ENCODE peak calls at places on chromosome 14, in eight cellular contexts. I, P, M, X, C, R, G and A are unnamed samples.

GRCh38 chr14:49134940-49135339 is 451.2 kb downstream of the RPS29 start:
- DNase-seq in I (no peak), P (no peak), M (peak), X (no peak), C (no peak), R (no peak), G (no peak), A (no peak)

GRCh38 chr14:87097021-87097420 is 896.0 kb downstream of the GALC start:
- DNase-seq in I (no peak), P (no peak), M (no peak), X (no peak), C (no peak), R (no peak), G (no peak), A (no peak)

GRCh38 chr14:96251656-96252155 is 4.3 kb upstream of the BDKRB1 start:
- DNase-seq in I (no peak), P (no peak), M (no peak), X (no peak), C (no peak), R (no peak), G (no peak), A (no peak)

GRCh38 chr14:61154606-61155005 is 126.5 kb downstream of the TMEM30B start:
- DNase-seq in I (no peak), P (no peak), M (no peak), X (no peak), C (no peak), R (no peak), G (no peak), A (no peak)

GRCh38 chr14:52021971-52022600 is 32.7 kb downstream of the RTRAF start:
- DNase-seq in I (no peak), P (peak), M (no peak), X (no peak), C (no peak), R (no peak), G (no peak), A (no peak)

GRCh38 chr14:24481622-24482324 is 26.3 kb downstream of the CMA1 start:
- DNase-seq in I (peak), P (peak), M (peak), X (peak), C (peak), R (peak), G (no peak), A (peak)

GRCh38 chr14:98890556-98891340 is 381.2 kb downstream of the BCL11B start:
- DNase-seq in I (no peak), P (no peak), M (no peak), X (no peak), C (no peak), R (peak), G (no peak), A (no peak)

GRCh38 chr14:104717137-104717536 is 6.9 kb upstream of the ADSS1 start:
- DNase-seq in I (no peak), P (no peak), M (no peak), X (no peak), C (no peak), R (no peak), G (no peak), A (no peak)

GRCh38 chr14:105067969-105068301 is 2.7 kb upstream of the GPR132 start:
- DNase-seq in I (no peak), P (no peak), M (no peak), X (no peak), C (no peak), R (no peak), G (no peak), A (no peak)

GRCh38 chr14:55481769-55482168 is 41.4 kb upstream of the TBPL2 start:
- DNase-seq in I (no peak), P (no peak), M (no peak), X (no peak), C (no peak), R (no peak), G (no peak), A (no peak)

GRCh38 chr14:24307575-24308341 is at the start of gene CIDEB:
- DNase-seq in I (peak), P (peak), M (peak), X (peak), C (peak), R (peak), G (peak), A (no peak)

GRCh38 chr14:100988011-100988410 is 84.5 kb upstream of the RTL1 start:
- DNase-seq in I (no peak), P (no peak), M (no peak), X (no peak), C (no peak), R (no peak), G (no peak), A (no peak)